ENCODE peak calls at places on chromosomes 4 and X, in six cellular contexts. S, G, I, H, V and L are unnamed samples.

GRCh38 chrX:1725472-1725871 is 110.6 kb downstream of the ASMT start:
- DNase-seq in S (no peak), G (no peak), I (no peak), H (no peak), V (no peak), L (no peak)

GRCh38 chr4:105709081-105709450 is 482 bp downstream of the GSTCD start:
- DNase-seq in S (no peak), G (no peak), I (peak; percentile 35), H (peak; percentile 57), V (peak; percentile 48), L (no peak)

GRCh38 chrX:45502396-45502795 is 301.7 kb upstream of the DIPK2B start:
- DNase-seq in S (no peak), G (no peak), I (no peak), H (no peak), V (no peak), L (no peak)

GRCh38 chrX:22105231-22105630 is 73.1 kb downstream of the PHEX start:
- DNase-seq in S (peak; percentile 22), G (no peak), I (no peak), H (peak; percentile 83), V (no peak), L (no peak)

GRCh38 chr4:126610933-126611332 is 1021.8 kb upstream of the INTU start:
- DNase-seq in S (no peak), G (no peak), I (no peak), H (no peak), V (no peak), L (no peak)

GRCh38 chrX:139554991-139555675 is 24.6 kb downstream of the F9 start:
- DNase-seq in S (no peak), G (no peak), I (no peak), H (no peak), V (no peak), L (peak; percentile 25)

GRCh38 chr4:100086766-100087431 is 103.4 kb downstream of the DDIT4L start:
- DNase-seq in S (no peak), G (no peak), I (peak; percentile 28), H (peak; percentile 54), V (no peak), L (no peak)

GRCh38 chrX:45756562-45756961 is 555.9 kb upstream of the DIPK2B start:
- DNase-seq in S (no peak), G (no peak), I (no peak), H (no peak), V (no peak), L (no peak)

GRCh38 chrX:115625577-115626301 is 64.8 kb downstream of the PLS3 start:
- DNase-seq in S (no peak), G (no peak), I (no peak), H (peak; percentile 57), V (no peak), L (no peak)

GRCh38 chr4:69759189-69759604 is 1.2 kb downstream of the SULT1B1 start:
- DNase-seq in S (no peak), G (no peak), I (peak; percentile 30), H (peak; percentile 19), V (no peak), L (no peak)

GRCh38 chr4:11503166-11503565 is 74.5 kb upstream of the HS3ST1 start:
- DNase-seq in S (no peak), G (no peak), I (no peak), H (no peak), V (no peak), L (no peak)

GRCh38 chr4:128060130-128060619 is 937 bp upstream of the LARP1B start:
- DNase-seq in S (no peak), G (no peak), I (no peak), H (peak; percentile 37), V (no peak), L (no peak)

GRCh38 chr4:68342139-68342538 is 7.8 kb downstream of the YTHDC1 start:
- DNase-seq in S (peak; percentile 92), G (no peak), I (peak; percentile 77), H (peak; percentile 86), V (no peak), L (no peak)

GRCh38 chr4:180539284-180539683 is 1703.9 kb upstream of the TENM3 start:
- DNase-seq in S (no peak), G (no peak), I (no peak), H (no peak), V (no peak), L (no peak)

GRCh38 chrX:81120270-81120935 is 81.3 kb downstream of the HMGN5 start:
- DNase-seq in S (no peak), G (no peak), I (no peak), H (no peak), V (peak; percentile 36), L (no peak)

GRCh38 chr4:153450545-153450917 is 15.6 kb upstream of the TMEM131L start:
- DNase-seq in S (no peak), G (no peak), I (no peak), H (no peak), V (no peak), L (no peak)

GRCh38 chrX:130482871-130483270 is 81.1 kb downstream of the RBMX2 start:
- DNase-seq in S (no peak), G (no peak), I (no peak), H (no peak), V (no peak), L (no peak)

GRCh38 chrX:31117195-31117594 is 45.4 kb upstream of the FTHL17 start:
- DNase-seq in S (no peak), G (no peak), I (no peak), H (no peak), V (no peak), L (no peak)

GRCh38 chr4:75771607-75772006 is 47.2 kb downstream of the USO1 start:
- DNase-seq in S (no peak), G (no peak), I (no peak), H (no peak), V (no peak), L (no peak)
- H3K36me3 ChIP-seq in S (peaks cover 53% of the 10 kb centered on the region), G (peaks cover 10% of the 10 kb centered on the region), I (peaks cover 4% of the 10 kb centered on the region), H (peaks cover 63% of the 10 kb centered on the region), V (peaks cover 43% of the 10 kb centered on the region), L (peaks cover 24% of the 10 kb centered on the region)

GRCh38 chr4:174423257-174423944 is 98.9 kb downstream of the HPGD start:
- DNase-seq in S (peak; percentile 89), G (no peak), I (peak; percentile 99), H (peak; percentile 86), V (peak; percentile 10), L (no peak)

GRCh38 chr4:174420317-174420716 is 102.0 kb downstream of the HPGD start:
- DNase-seq in S (no peak), G (no peak), I (no peak), H (no peak), V (no peak), L (no peak)

GRCh38 chr4:174425669-174426068 is 96.6 kb downstream of the HPGD start:
- DNase-seq in S (no peak), G (no peak), I (no peak), H (no peak), V (no peak), L (no peak)

GRCh38 chr4:174418640-174419039 is 103.6 kb downstream of the HPGD start:
- DNase-seq in S (no peak), G (no peak), I (no peak), H (no peak), V (no peak), L (no peak)

DNA sequence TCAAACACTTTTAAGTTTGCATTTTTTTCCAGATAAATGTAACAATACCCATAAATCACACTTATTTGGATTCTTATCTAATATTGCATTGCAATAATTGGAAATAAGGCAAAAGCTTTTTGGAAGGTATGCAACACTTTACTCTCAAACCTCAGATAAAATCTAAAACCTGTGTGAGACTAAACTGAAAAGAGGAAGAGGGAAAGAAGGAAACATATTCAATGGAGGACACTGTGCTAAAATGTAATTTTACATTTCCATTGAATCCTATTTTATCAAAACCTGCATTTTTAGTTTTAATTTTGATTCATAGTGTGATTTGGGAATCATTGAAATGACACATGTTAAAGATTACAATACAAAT is 99.4 kb downstream of the HPGD start:
- DNase-seq in S (no peak), G (no peak), I (no peak), H (no peak), V (no peak), L (no peak)
- H3K4me3 ChIP-seq in S (no peak overlapping the region), G (no peak overlapping the region), I (no peak overlapping the region), H (no peak overlapping the region), V (no peak overlapping the region), L (no peak overlapping the region)

DNA sequence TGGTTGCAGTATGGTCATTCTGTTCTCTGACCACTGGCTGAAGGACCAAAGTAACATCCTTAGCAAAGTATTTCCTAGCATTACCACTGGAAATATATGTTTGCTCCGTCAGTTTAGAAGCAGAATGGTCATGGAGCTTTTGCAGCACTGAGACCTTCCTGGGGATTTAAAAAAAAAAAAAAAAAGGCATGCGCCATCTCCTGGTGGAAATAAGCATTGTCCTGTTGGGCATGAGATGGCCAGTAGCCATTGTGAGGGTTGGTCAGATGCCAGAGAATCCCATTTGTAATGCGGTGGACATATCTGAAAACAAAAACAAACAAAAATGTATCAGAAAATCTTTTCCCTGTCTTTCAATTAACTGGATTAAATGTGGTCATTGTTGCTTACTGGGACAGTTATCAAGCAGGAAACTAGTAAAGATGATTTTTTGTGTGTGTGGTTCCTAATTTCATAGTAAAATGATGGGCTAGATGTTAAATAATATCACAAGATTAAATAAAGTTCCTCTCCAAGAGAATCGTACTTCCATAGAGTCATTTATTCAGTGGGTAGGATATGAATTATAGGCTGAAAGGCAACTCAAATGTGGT is 139.6 kb downstream of the SOWAHB start:
- DNase-seq in S (peak; percentile 80), G (no peak), I (peak; percentile 50), H (peak; percentile 86), V (peak; percentile 51), L (peak; percentile 73)
- H3K36me3 ChIP-seq in S (no peaks in the 10 kb centered on the region), G (no peaks in the 10 kb centered on the region), I (peaks cover 2% of the 10 kb centered on the region), H (peaks cover 38% of the 10 kb centered on the region), V (peaks cover 4% of the 10 kb centered on the region), L (peaks cover 29% of the 10 kb centered on the region)

GRCh38 chr4:87500107-87500462 is 29.1 kb downstream of the SPARCL1 start:
- DNase-seq in S (no peak), G (no peak), I (no peak), H (no peak), V (no peak), L (no peak)
- H3K4me3 ChIP-seq in S (no peak overlapping the region), G (no peak overlapping the region), I (no peak overlapping the region), H (no peak overlapping the region), V (no peak overlapping the region), L (no peak overlapping the region)

DNA sequence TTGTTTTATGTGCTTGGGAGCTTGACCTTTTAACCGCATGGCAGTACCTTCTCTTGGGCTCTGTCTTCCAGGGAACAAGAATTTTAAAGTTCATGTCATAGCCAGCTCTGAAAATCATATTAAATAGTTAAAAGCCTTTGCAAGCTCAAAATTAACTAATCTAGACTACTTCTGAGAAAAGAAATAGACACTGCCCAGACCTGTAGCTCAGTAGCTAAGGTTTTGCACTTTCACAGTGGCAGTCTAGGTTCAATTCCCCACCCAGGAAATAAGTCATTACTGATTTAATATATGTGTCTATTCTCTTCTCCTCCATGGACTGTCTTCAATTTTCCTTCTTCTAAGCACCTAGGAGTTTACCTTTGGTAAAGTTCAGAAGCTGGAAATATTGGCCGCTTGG is 27.4 kb downstream of the HSD17B11 start:
- DNase-seq in S (no peak), G (no peak), I (peak; percentile 53), H (no peak), V (no peak), L (no peak)
- H3K36me3 ChIP-seq in S (peaks cover 4% of the 10 kb centered on the region), G (no peaks in the 10 kb centered on the region), I (no peaks in the 10 kb centered on the region), H (peaks cover 9% of the 10 kb centered on the region), V (peaks cover 5% of the 10 kb centered on the region), L (no peaks in the 10 kb centered on the region)

DNA sequence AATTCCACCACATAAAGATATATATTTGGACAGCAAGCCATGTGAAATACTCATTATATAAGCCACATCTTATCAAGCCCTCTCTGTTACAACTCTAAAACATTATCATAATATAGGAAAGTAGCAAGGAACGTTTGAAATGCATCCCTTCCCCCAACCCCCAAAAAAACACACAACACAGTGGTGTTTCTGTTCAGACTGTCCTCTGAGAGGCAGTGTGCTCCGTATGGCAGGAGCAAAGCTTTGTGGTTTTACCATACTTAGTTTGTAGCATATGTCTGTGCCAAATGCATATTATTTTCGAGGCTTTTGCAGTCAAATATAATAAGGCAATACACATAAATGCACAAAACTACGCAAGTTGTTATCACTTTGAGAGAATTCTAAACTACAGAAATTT is 194.2 kb downstream of the RAPGEF2 start:
- DNase-seq in S (no peak), G (no peak), I (no peak), H (no peak), V (no peak), L (peak; percentile 15)
- H3K4me3 ChIP-seq in S (no peak overlapping the region), G (no peak overlapping the region), I (no peak overlapping the region), H (no peak overlapping the region), V (no peak overlapping the region), L (no peak overlapping the region)